ENCODE peak calls at places on chromosomes 13 and 19, in nine cellular contexts. One of them, this sample, is unnamed.

GRCh38 chr13:38804536-38804935 is 117.7 kb downstream of the FREM2 start:
- DNase-seq in AG04450: no peak
- DNase-seq in mammary epithelial cell: peak
- DNase-seq in astrocyte of the cerebellum: peak
- DNase-seq in left ventricle myocardium inferior: no peak
- DNase-seq in heart right ventricle: no peak
- DNase-seq in fibroblast of mammary gland: peak
- DNase-seq in astrocyte of the spinal cord: peak
- DNase-seq in transverse colon: no peak
- DNase-seq in this sample: peak

GRCh38 chr19:29320611-29321010 is 107.7 kb upstream of the UQCRFS1 start:
- DNase-seq in left ventricle myocardium inferior: no peak
- DNase-seq in heart right ventricle: no peak
- DNase-seq in astrocyte of the spinal cord: no peak
- DNase-seq in astrocyte of the cerebellum: no peak
- DNase-seq in fibroblast of mammary gland: no peak
- DNase-seq in mammary epithelial cell: no peak
- DNase-seq in transverse colon: no peak
- DNase-seq in AG04450: no peak
- DNase-seq in this sample: no peak

GRCh38 chr13:97068146-97068545 is 73.9 kb upstream of the OXGR1 start:
- DNase-seq in astrocyte of the spinal cord: peak
- DNase-seq in fibroblast of mammary gland: no peak
- DNase-seq in heart right ventricle: no peak
- DNase-seq in left ventricle myocardium inferior: no peak
- DNase-seq in astrocyte of the cerebellum: no peak
- DNase-seq in transverse colon: no peak
- DNase-seq in AG04450: no peak
- DNase-seq in mammary epithelial cell: no peak
- DNase-seq in this sample: no peak

GRCh38 chr13:90197722-90198121 is 1149.8 kb upstream of the MIR17HG start:
- DNase-seq in fibroblast of mammary gland: peak
- DNase-seq in AG04450: no peak
- DNase-seq in transverse colon: no peak
- DNase-seq in left ventricle myocardium inferior: no peak
- DNase-seq in astrocyte of the cerebellum: no peak
- DNase-seq in mammary epithelial cell: peak
- DNase-seq in heart right ventricle: no peak
- DNase-seq in astrocyte of the spinal cord: peak
- DNase-seq in this sample: no peak

GRCh38 chr19:23957660-23958281 is 43.1 kb downstream of the ZNF726 start:
- DNase-seq in transverse colon: peak
- DNase-seq in mammary epithelial cell: peak
- DNase-seq in left ventricle myocardium inferior: no peak
- DNase-seq in AG04450: peak
- DNase-seq in astrocyte of the spinal cord: peak
- DNase-seq in heart right ventricle: no peak
- DNase-seq in fibroblast of mammary gland: peak
- DNase-seq in astrocyte of the cerebellum: no peak
- DNase-seq in this sample: peak

GRCh38 chr19:16896098-16896912 is 7.5 kb downstream of the F2RL3 start:
- DNase-seq in AG04450: no peak
- DNase-seq in astrocyte of the spinal cord: no peak
- DNase-seq in heart right ventricle: no peak
- DNase-seq in fibroblast of mammary gland: no peak
- DNase-seq in transverse colon: peak
- DNase-seq in astrocyte of the cerebellum: no peak
- DNase-seq in left ventricle myocardium inferior: no peak
- DNase-seq in mammary epithelial cell: no peak
- DNase-seq in this sample: no peak

GRCh38 chr13:43544011-43544410 is 242.8 kb downstream of the ENOX1 start:
- DNase-seq in fibroblast of mammary gland: peak
- DNase-seq in transverse colon: no peak
- DNase-seq in astrocyte of the spinal cord: peak
- DNase-seq in AG04450: no peak
- DNase-seq in mammary epithelial cell: peak
- DNase-seq in heart right ventricle: no peak
- DNase-seq in left ventricle myocardium inferior: no peak
- DNase-seq in astrocyte of the cerebellum: no peak
- DNase-seq in this sample: no peak

GRCh38 chr13:49627831-49628652 is at the start of gene ARL11:
- DNase-seq in AG04450: no peak
- DNase-seq in transverse colon: peak
- DNase-seq in astrocyte of the spinal cord: no peak
- DNase-seq in astrocyte of the cerebellum: no peak
- DNase-seq in heart right ventricle: peak
- DNase-seq in mammary epithelial cell: no peak
- DNase-seq in left ventricle myocardium inferior: peak
- DNase-seq in fibroblast of mammary gland: no peak
- DNase-seq in this sample: no peak

GRCh38 chr19:9342610-9343304 is 18.8 kb downstream of the ZNF559 start:
- DNase-seq in fibroblast of mammary gland: no peak
- DNase-seq in mammary epithelial cell: no peak
- DNase-seq in astrocyte of the cerebellum: no peak
- DNase-seq in heart right ventricle: no peak
- DNase-seq in astrocyte of the spinal cord: peak
- DNase-seq in transverse colon: no peak
- DNase-seq in left ventricle myocardium inferior: no peak
- DNase-seq in AG04450: no peak
- DNase-seq in this sample: no peak

GRCh38 chr19:35037716-35038622 is 3.6 kb upstream of the HPN start:
- DNase-seq in left ventricle myocardium inferior: no peak
- DNase-seq in mammary epithelial cell: no peak
- DNase-seq in heart right ventricle: no peak
- DNase-seq in astrocyte of the cerebellum: no peak
- DNase-seq in transverse colon: no peak
- DNase-seq in fibroblast of mammary gland: no peak
- DNase-seq in AG04450: no peak
- DNase-seq in astrocyte of the spinal cord: no peak
- DNase-seq in this sample: no peak

GRCh38 chr19:14639536-14640277 is 34.9 kb downstream of the ADGRE3 start:
- DNase-seq in astrocyte of the cerebellum: no peak
- DNase-seq in astrocyte of the spinal cord: no peak
- DNase-seq in mammary epithelial cell: no peak
- DNase-seq in heart right ventricle: no peak
- DNase-seq in fibroblast of mammary gland: no peak
- DNase-seq in AG04450: no peak
- DNase-seq in transverse colon: no peak
- DNase-seq in left ventricle myocardium inferior: no peak
- DNase-seq in this sample: no peak

GRCh38 chr13:24540236-24541126 is 27.9 kb upstream of the PARP4 start:
- DNase-seq in AG04450: no peak
- DNase-seq in astrocyte of the cerebellum: no peak
- DNase-seq in fibroblast of mammary gland: peak
- DNase-seq in astrocyte of the spinal cord: no peak
- DNase-seq in left ventricle myocardium inferior: no peak
- DNase-seq in heart right ventricle: no peak
- DNase-seq in mammary epithelial cell: no peak
- DNase-seq in transverse colon: no peak
- DNase-seq in this sample: no peak
- TF ChIP-seq CTCF in AG04450: peak
- TF ChIP-seq CTCF in astrocyte of the cerebellum: peak
- TF ChIP-seq CTCF in fibroblast of mammary gland: peak
- TF ChIP-seq CTCF in astrocyte of the spinal cord: peak
- TF ChIP-seq CTCF in left ventricle myocardium inferior: peak
- TF ChIP-seq CTCF in heart right ventricle: peak
- TF ChIP-seq CTCF in mammary epithelial cell: no peak
- TF ChIP-seq CTCF in transverse colon: no peak
- TF ChIP-seq CTCF in this sample: peak

DNA sequence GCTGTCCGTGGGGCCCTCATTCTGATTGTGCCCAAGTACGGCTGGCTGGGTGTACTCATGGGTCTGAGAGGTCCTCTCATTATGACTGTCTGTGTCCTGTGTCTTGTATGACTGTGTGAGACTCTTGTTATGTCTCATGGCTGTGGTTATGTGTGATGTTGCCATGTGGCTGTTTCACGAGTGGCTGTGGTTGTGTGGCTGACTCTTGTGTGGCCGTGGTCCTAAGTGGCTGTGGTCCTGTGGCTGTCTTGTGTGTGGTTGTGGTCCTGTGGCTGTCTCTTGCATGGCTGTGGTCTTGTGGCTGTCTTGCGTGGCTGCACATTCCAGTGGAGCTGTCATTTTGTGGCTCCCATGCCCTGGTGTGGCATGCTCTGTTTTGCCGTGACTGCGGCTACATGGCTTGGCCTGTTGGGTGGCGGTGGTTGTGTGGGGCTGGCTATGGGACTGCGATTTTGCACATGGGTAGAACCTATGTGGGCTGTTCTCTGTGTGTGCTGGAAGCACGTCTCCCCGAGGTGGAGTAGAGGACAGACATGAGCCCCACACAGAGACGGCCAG is 2.5 kb downstream of the LYL1 start:
- DNase-seq in astrocyte of the spinal cord: no peak
- DNase-seq in fibroblast of mammary gland: peak
- DNase-seq in left ventricle myocardium inferior: no peak
- DNase-seq in astrocyte of the cerebellum: no peak
- DNase-seq in transverse colon: no peak
- DNase-seq in mammary epithelial cell: peak
- DNase-seq in AG04450: no peak
- DNase-seq in heart right ventricle: no peak
- DNase-seq in this sample: no peak
- H3K4me3 ChIP-seq in astrocyte of the spinal cord: no peak
- H3K4me3 ChIP-seq in fibroblast of mammary gland: no peak
- H3K4me3 ChIP-seq in left ventricle myocardium inferior: peak
- H3K4me3 ChIP-seq in astrocyte of the cerebellum: no peak
- H3K4me3 ChIP-seq in transverse colon: no peak
- H3K4me3 ChIP-seq in mammary epithelial cell: no peak
- H3K4me3 ChIP-seq in AG04450: no peak
- H3K4me3 ChIP-seq in heart right ventricle: peak
- H3K4me3 ChIP-seq in this sample: no peak

GRCh38 chr13:86945596-86945995 is 725.6 kb upstream of the SLITRK5 start:
- DNase-seq in astrocyte of the cerebellum: no peak
- DNase-seq in heart right ventricle: no peak
- DNase-seq in astrocyte of the spinal cord: no peak
- DNase-seq in fibroblast of mammary gland: peak
- DNase-seq in AG04450: no peak
- DNase-seq in mammary epithelial cell: no peak
- DNase-seq in left ventricle myocardium inferior: no peak
- DNase-seq in transverse colon: no peak
- DNase-seq in this sample: no peak

DNA sequence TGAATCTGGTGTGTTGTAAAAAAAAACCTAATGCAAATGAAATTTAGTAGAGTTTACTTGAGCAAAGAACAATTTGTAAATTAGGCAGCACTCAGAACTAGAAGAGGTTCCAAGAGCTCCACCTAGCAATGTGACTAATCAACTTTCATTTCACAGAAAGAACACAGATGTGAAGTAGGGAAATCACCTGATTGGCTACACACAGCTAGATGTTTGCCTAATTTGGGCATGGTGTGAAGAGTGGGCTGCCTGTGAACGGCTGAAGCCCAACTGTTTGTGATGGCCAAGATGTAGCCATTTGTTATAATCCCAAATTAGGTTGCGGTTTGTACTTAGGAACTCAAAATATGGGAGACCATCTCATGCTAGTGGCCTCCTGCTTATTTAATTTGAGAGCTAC is 724.4 kb upstream of the SLITRK5 start:
- DNase-seq in transverse colon: no peak
- DNase-seq in astrocyte of the spinal cord: no peak
- DNase-seq in astrocyte of the cerebellum: no peak
- DNase-seq in AG04450: no peak
- DNase-seq in fibroblast of mammary gland: peak
- DNase-seq in heart right ventricle: no peak
- DNase-seq in mammary epithelial cell: no peak
- DNase-seq in left ventricle myocardium inferior: no peak
- DNase-seq in this sample: no peak
- TF ChIP-seq CTCF in transverse colon: no peak
- TF ChIP-seq CTCF in astrocyte of the spinal cord: no peak
- TF ChIP-seq CTCF in astrocyte of the cerebellum: no peak
- TF ChIP-seq CTCF in AG04450: no peak
- TF ChIP-seq CTCF in fibroblast of mammary gland: no peak
- TF ChIP-seq CTCF in heart right ventricle: no peak
- TF ChIP-seq CTCF in mammary epithelial cell: peak
- TF ChIP-seq CTCF in left ventricle myocardium inferior: no peak
- TF ChIP-seq CTCF in this sample: no peak

DNA sequence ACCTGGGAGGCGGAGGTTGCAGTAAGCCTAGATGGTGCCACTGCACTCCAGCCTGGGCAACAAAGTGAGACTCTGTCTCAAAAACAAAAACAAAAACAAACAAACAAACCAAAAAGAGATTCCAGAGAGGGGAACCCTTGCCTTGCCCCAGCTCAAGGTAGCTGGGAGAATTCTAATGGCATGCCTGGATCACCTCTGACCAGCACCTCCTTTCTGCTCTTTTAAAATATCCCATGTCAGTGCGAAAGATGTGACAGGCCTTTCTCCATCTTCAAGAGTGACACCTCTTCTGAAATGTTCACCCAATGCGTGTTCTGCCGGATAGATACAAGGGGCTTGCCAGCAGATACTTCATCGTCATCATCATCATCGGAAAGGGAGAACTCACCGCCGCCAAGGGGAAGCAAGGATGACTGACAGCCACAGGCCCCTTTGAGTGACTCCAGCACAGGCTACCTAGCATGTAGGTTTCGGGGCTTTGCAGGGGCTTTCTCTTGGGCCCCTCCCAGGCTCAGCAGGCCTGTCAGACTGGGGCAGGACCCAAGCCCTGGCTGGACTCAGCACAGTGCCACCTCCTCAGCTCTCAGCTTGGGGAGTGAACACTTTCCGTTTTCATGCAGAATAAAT is 18.9 kb upstream of the LRP3 start:
- DNase-seq in transverse colon: no peak
- DNase-seq in astrocyte of the cerebellum: no peak
- DNase-seq in left ventricle myocardium inferior: no peak
- DNase-seq in fibroblast of mammary gland: no peak
- DNase-seq in AG04450: no peak
- DNase-seq in mammary epithelial cell: no peak
- DNase-seq in heart right ventricle: no peak
- DNase-seq in astrocyte of the spinal cord: no peak
- DNase-seq in this sample: no peak
- H3K4me3 ChIP-seq in transverse colon: no peak
- H3K4me3 ChIP-seq in astrocyte of the cerebellum: no peak
- H3K4me3 ChIP-seq in left ventricle myocardium inferior: peak
- H3K4me3 ChIP-seq in fibroblast of mammary gland: no peak
- H3K4me3 ChIP-seq in AG04450: peak
- H3K4me3 ChIP-seq in mammary epithelial cell: no peak
- H3K4me3 ChIP-seq in heart right ventricle: no peak
- H3K4me3 ChIP-seq in astrocyte of the spinal cord: no peak
- H3K4me3 ChIP-seq in this sample: no peak